ENCODE peak calls at places on chromosomes 6 and 20, in five cellular contexts. One of them, this sample, is unnamed. For H3K4me1 and H3K36me3, the result is how much of the 10 kb centered on the place peaks cover.

GRCh38 chr6:17394192-17394611 is 807 bp downstream of the CAP2 start:
- DNase-seq in psoas muscle: peak
- DNase-seq in fibroblast of lung: peak
- DNase-seq in heart left ventricle: peak
- DNase-seq in CD8-positive, alpha-beta memory T cell: no peak
- DNase-seq in this sample: no peak

GRCh38 chr6:124984668-124985338 is 22.6 kb downstream of the RNF217 start:
- DNase-seq in fibroblast of lung: peak
- DNase-seq in heart left ventricle: no peak
- DNase-seq in CD8-positive, alpha-beta memory T cell: no peak
- DNase-seq in psoas muscle: no peak
- DNase-seq in this sample: no peak

GRCh38 chr6:167937948-167938911 is 59.2 kb upstream of the KIF25 start:
- DNase-seq in psoas muscle: no peak
- DNase-seq in heart left ventricle: no peak
- DNase-seq in CD8-positive, alpha-beta memory T cell: no peak
- DNase-seq in fibroblast of lung: no peak
- DNase-seq in this sample: no peak

GRCh38 chr20:17202668-17203067 is 24.2 kb upstream of the PCSK2 start:
- DNase-seq in fibroblast of lung: no peak
- DNase-seq in CD8-positive, alpha-beta memory T cell: no peak
- DNase-seq in psoas muscle: no peak
- DNase-seq in heart left ventricle: no peak
- DNase-seq in this sample: no peak

GRCh38 chr6:170295519-170296422 is 4.9 kb upstream of the DLL1 start:
- DNase-seq in heart left ventricle: peak
- DNase-seq in CD8-positive, alpha-beta memory T cell: no peak
- DNase-seq in fibroblast of lung: no peak
- DNase-seq in psoas muscle: no peak
- DNase-seq in this sample: no peak

GRCh38 chr6:36977470-36977941 is 8.5 kb downstream of the MTCH1 start:
- DNase-seq in CD8-positive, alpha-beta memory T cell: no peak
- DNase-seq in heart left ventricle: no peak
- DNase-seq in psoas muscle: no peak
- DNase-seq in fibroblast of lung: no peak
- DNase-seq in this sample: no peak

GRCh38 chr6:34170341-34170740 is 24.5 kb upstream of the GRM4 start:
- DNase-seq in psoas muscle: no peak
- DNase-seq in fibroblast of lung: no peak
- DNase-seq in heart left ventricle: no peak
- DNase-seq in CD8-positive, alpha-beta memory T cell: no peak
- DNase-seq in this sample: peak

GRCh38 chr6:141667580-141668309 is 465.0 kb upstream of the GJE1 start:
- DNase-seq in fibroblast of lung: peak
- DNase-seq in psoas muscle: no peak
- DNase-seq in CD8-positive, alpha-beta memory T cell: no peak
- DNase-seq in heart left ventricle: no peak
- DNase-seq in this sample: no peak

GRCh38 chr6:18154507-18155272 is at the start of gene TPMT:
- DNase-seq in heart left ventricle: peak
- DNase-seq in psoas muscle: no peak
- DNase-seq in CD8-positive, alpha-beta memory T cell: no peak
- DNase-seq in fibroblast of lung: no peak
- DNase-seq in this sample: peak

GRCh38 chr6:89257346-89257745 is 40.2 kb upstream of the GABRR1 start:
- DNase-seq in psoas muscle: no peak
- DNase-seq in heart left ventricle: no peak
- DNase-seq in fibroblast of lung: no peak
- DNase-seq in CD8-positive, alpha-beta memory T cell: no peak
- DNase-seq in this sample: no peak

GRCh38 chr6:46521464-46521971 is 30.3 kb upstream of the RCAN2 start:
- DNase-seq in heart left ventricle: no peak
- DNase-seq in psoas muscle: no peak
- DNase-seq in CD8-positive, alpha-beta memory T cell: no peak
- DNase-seq in fibroblast of lung: peak
- DNase-seq in this sample: no peak

GRCh38 chr6:1609662-1610496 is at the start of gene FOXC1:
- DNase-seq in fibroblast of lung: peak
- DNase-seq in heart left ventricle: peak
- DNase-seq in CD8-positive, alpha-beta memory T cell: no peak
- DNase-seq in psoas muscle: peak
- DNase-seq in this sample: peak

GRCh38 chr6:165906-166305 is 126.4 kb upstream of the DUSP22 start:
- DNase-seq in CD8-positive, alpha-beta memory T cell: no peak
- DNase-seq in heart left ventricle: no peak
- DNase-seq in psoas muscle: no peak
- DNase-seq in fibroblast of lung: no peak
- DNase-seq in this sample: no peak

GRCh38 chr6:111841822-111842221 is 31.4 kb downstream of the FYN start:
- DNase-seq in psoas muscle: no peak
- DNase-seq in CD8-positive, alpha-beta memory T cell: peak
- DNase-seq in fibroblast of lung: peak
- DNase-seq in heart left ventricle: peak
- DNase-seq in this sample: no peak

GRCh38 chr6:44180406-44180805 is 21.8 kb downstream of the CAPN11 start:
- DNase-seq in CD8-positive, alpha-beta memory T cell: no peak
- DNase-seq in psoas muscle: no peak
- DNase-seq in heart left ventricle: no peak
- DNase-seq in fibroblast of lung: no peak
- DNase-seq in this sample: no peak

GRCh38 chr6:89286516-89286915 is 28.6 kb downstream of the GABRR2 start:
- DNase-seq in fibroblast of lung: no peak
- DNase-seq in heart left ventricle: no peak
- DNase-seq in CD8-positive, alpha-beta memory T cell: no peak
- DNase-seq in psoas muscle: no peak
- DNase-seq in this sample: no peak

GRCh38 chr6:35774116-35774794 is 2.1 kb upstream of the CLPSL2 start:
- DNase-seq in heart left ventricle: no peak
- DNase-seq in fibroblast of lung: no peak
- DNase-seq in CD8-positive, alpha-beta memory T cell: no peak
- DNase-seq in psoas muscle: no peak
- DNase-seq in this sample: no peak

GRCh38 chr6:13268914-13269532 is 59.3 kb downstream of the TBC1D7 start:
- DNase-seq in psoas muscle: no peak
- DNase-seq in heart left ventricle: no peak
- DNase-seq in CD8-positive, alpha-beta memory T cell: no peak
- DNase-seq in fibroblast of lung: peak
- DNase-seq in this sample: no peak

GRCh38 chr20:20850407-20850806 is 138.0 kb upstream of the RALGAPA2 start:
- DNase-seq in fibroblast of lung: no peak
- DNase-seq in psoas muscle: no peak
- DNase-seq in heart left ventricle: no peak
- DNase-seq in CD8-positive, alpha-beta memory T cell: no peak
- DNase-seq in this sample: no peak

GRCh38 chr20:3126527-3126859 is 33.2 kb downstream of the FASTKD5 start:
- DNase-seq in CD8-positive, alpha-beta memory T cell: no peak
- DNase-seq in psoas muscle: no peak
- DNase-seq in fibroblast of lung: no peak
- DNase-seq in heart left ventricle: no peak
- DNase-seq in this sample: no peak
- H3K4me1 ChIP-seq in CD8-positive, alpha-beta memory T cell: under half
- H3K4me1 ChIP-seq in psoas muscle: under half
- H3K4me1 ChIP-seq in fibroblast of lung: under half
- H3K4me1 ChIP-seq in heart left ventricle: under half
- H3K4me1 ChIP-seq in this sample: under half

GRCh38 chr20:46945465-46945864 is 50.8 kb downstream of the EYA2 start:
- DNase-seq in CD8-positive, alpha-beta memory T cell: no peak
- DNase-seq in fibroblast of lung: no peak
- DNase-seq in psoas muscle: no peak
- DNase-seq in heart left ventricle: no peak
- DNase-seq in this sample: no peak
- H3K36me3 ChIP-seq in CD8-positive, alpha-beta memory T cell: under half
- H3K36me3 ChIP-seq in fibroblast of lung: under half
- H3K36me3 ChIP-seq in psoas muscle: under half
- H3K36me3 ChIP-seq in heart left ventricle: under half
- H3K36me3 ChIP-seq in this sample: under half

GRCh38 chr20:1002682-1003561 is 811 bp upstream of the RSPO4 start:
- DNase-seq in CD8-positive, alpha-beta memory T cell: no peak
- DNase-seq in psoas muscle: no peak
- DNase-seq in heart left ventricle: no peak
- DNase-seq in fibroblast of lung: no peak
- DNase-seq in this sample: peak
- H3K4me3 ChIP-seq in CD8-positive, alpha-beta memory T cell: no peak
- H3K4me3 ChIP-seq in psoas muscle: no peak
- H3K4me3 ChIP-seq in heart left ventricle: no peak
- H3K4me3 ChIP-seq in fibroblast of lung: no peak
- H3K4me3 ChIP-seq in this sample: peak

GRCh38 chr6:45488884-45489283 is 111.2 kb upstream of the SUPT3H start:
- DNase-seq in fibroblast of lung: no peak
- DNase-seq in heart left ventricle: no peak
- DNase-seq in CD8-positive, alpha-beta memory T cell: no peak
- DNase-seq in psoas muscle: no peak
- DNase-seq in this sample: no peak
- H3K4me1 ChIP-seq in fibroblast of lung: under half
- H3K4me1 ChIP-seq in heart left ventricle: under half
- H3K4me1 ChIP-seq in CD8-positive, alpha-beta memory T cell: under half
- H3K4me1 ChIP-seq in psoas muscle: under half
- H3K4me1 ChIP-seq in this sample: under half

DNA sequence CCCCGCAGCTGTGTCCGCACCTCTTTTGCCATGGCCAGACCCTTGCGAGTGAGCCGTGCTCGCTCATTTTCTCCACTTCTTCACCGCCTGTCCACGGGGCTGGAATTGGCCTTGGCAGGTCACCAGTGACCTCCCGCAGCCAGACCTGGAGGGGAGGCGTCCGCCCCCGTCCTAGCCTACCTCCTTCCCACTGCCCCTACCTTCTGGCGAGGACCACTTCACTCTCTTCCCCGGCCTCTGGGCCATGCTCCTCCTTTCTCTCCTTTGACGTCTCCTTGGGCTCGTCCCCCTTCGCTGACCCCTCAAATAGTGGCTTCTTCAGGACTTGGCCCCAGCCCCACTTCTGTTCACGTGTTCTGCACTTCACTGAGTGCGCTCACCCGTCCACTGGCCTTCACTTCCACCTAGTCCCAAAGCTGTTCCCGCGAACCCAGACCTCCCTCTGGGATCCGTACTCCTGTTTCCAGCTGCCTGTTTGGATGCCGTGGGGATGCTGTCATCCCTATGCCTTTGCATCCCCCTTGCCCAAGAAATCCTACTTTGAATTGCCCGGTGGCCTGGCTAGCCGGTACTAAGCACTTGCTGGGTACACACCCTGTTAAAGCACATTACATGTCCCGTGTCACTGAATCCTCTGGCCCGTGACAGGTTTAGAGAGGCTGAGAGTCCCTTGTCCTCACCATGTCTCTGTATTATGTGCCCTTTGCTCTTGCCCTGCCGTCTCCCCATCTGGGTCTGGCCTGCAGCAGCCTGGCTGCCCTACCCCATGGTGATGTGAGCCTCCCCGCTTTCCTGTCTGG is 33.0 kb downstream of the SPATA2 start:
- DNase-seq in fibroblast of lung: no peak
- DNase-seq in heart left ventricle: no peak
- DNase-seq in psoas muscle: no peak
- DNase-seq in CD8-positive, alpha-beta memory T cell: no peak
- DNase-seq in this sample: peak
- H3K36me3 ChIP-seq in fibroblast of lung: under half
- H3K36me3 ChIP-seq in heart left ventricle: half or more
- H3K36me3 ChIP-seq in psoas muscle: half or more
- H3K36me3 ChIP-seq in CD8-positive, alpha-beta memory T cell: under half
- H3K36me3 ChIP-seq in this sample: half or more

This sample was measured in suprapubic skin.